ENCODE peak calls at places on chromosomes 16 and 17, in five cellular contexts. X is H1, O is neuronal stem cell, V is trophoblast cell, R is mesenchymal stem cell. J is an unnamed sample.

GRCh38 chr16:57871457-57871856 is 69.2 kb upstream of the KIFC3 start:
- DNase-seq in O (no peak), X (no peak), R (peak; percentile 43), V (no peak), J (no peak)

GRCh38 chr16:31067342-31067741 is 6.7 kb downstream of the ZNF668 start:
- DNase-seq in X (no peak), O (no peak), V (no peak), R (no peak), J (no peak)

GRCh38 chr17:50380369-50381259 is 7.6 kb downstream of the EME1 start:
- DNase-seq in X (no peak), O (no peak), R (no peak), V (no peak), J (no peak)

GRCh38 chr16:58384437-58385055 is 7.7 kb upstream of the GINS3 start:
- DNase-seq in X (no peak), V (no peak), R (no peak), O (no peak), J (no peak)

GRCh38 chr17:78117027-78117981 is 11.3 kb downstream of the TMC6 start:
- DNase-seq in O (no peak), X (no peak), V (no peak), R (no peak), J (peak; percentile 85)

GRCh38 chr16:28845173-28846079 is 722 bp downstream of the TUFM start:
- DNase-seq in O (no peak), X (peak; percentile 39), R (peak; percentile 32), V (no peak), J (no peak)

GRCh38 chr16:76199681-76200210 is 77.5 kb upstream of the CNTNAP4 start:
- DNase-seq in X (no peak), R (no peak), O (no peak), V (no peak), J (no peak)

GRCh38 chr17:2694381-2695242 is 17.0 kb downstream of the CLUH start:
- DNase-seq in R (no peak), V (no peak), X (no peak), O (no peak), J (no peak)

GRCh38 chr17:68238488-68238887 is 9.4 kb upstream of the AMZ2 start:
- DNase-seq in X (no peak), O (no peak), R (peak; percentile 77), V (no peak), J (no peak)

GRCh38 chr16:6247150-6247549 is 1085.5 kb upstream of the RBFOX1 start:
- DNase-seq in R (no peak), V (no peak), O (no peak), X (no peak), J (no peak)

GRCh38 chr17:9611557-9611956 is 33.8 kb upstream of the USP43 start:
- DNase-seq in V (no peak), R (no peak), O (no peak), X (no peak), J (no peak)

GRCh38 chr17:48522990-48523389 is 7.8 kb downstream of the HOXB1 start:
- DNase-seq in X (no peak), O (no peak), R (peak; percentile 28), V (no peak), J (no peak)

GRCh38 chr16:76956801-76957200 is 234.2 kb upstream of the MON1B start:
- DNase-seq in V (peak; percentile 77), R (no peak), O (no peak), X (no peak), J (no peak)

GRCh38 chr17:16440814-16441629 is 25.7 kb downstream of the TRPV2 start:
- DNase-seq in X (no peak), R (no peak), O (no peak), V (no peak), J (no peak)

GRCh38 chr16:20879175-20880053 is 20.7 kb downstream of the DCUN1D3 start:
- DNase-seq in O (no peak), X (no peak), V (no peak), R (peak; percentile 71), J (no peak)

GRCh38 chr16:86519649-86520316 is 9.5 kb downstream of the FOXF1 start:
- DNase-seq in R (peak; percentile 89), O (peak; percentile 67), V (peak; percentile 25), X (no peak), J (peak; percentile 73)
- H2BK12ac ChIP-seq in R (peak overlapping the region; percentile 70), O (no peak overlapping the region), V (no peak overlapping the region), X (no peak overlapping the region), J (no peak overlapping the region)

GRCh38 chr17:66395961-66396360 is 93.5 kb downstream of the PRKCA start:
- DNase-seq in X (no peak), V (no peak), O (no peak), R (no peak), J (no peak)
- H3K79me1 ChIP-seq in X (no peaks in the 10 kb centered on the region), V (no peaks in the 10 kb centered on the region), O (no peaks in the 10 kb centered on the region), R (peaks cover 29% of the 10 kb centered on the region), J (no peaks in the 10 kb centered on the region)

GRCh38 chr16:17237350-17237944 is 233.3 kb downstream of the XYLT1 start:
- DNase-seq in X (no peak), O (no peak), V (no peak), R (no peak), J (no peak)
- H2BK12ac ChIP-seq in X (no peak overlapping the region), O (no peak overlapping the region), V (no peak overlapping the region), R (no peak overlapping the region), J (no peak overlapping the region)

GRCh38 chr16:16018705-16019104 is 69.3 kb downstream of the ABCC1 start:
- DNase-seq in O (no peak), X (no peak), V (no peak), R (peak; percentile 76), J (no peak)
- H3K79me1 ChIP-seq in O (peaks cover 2% of the 10 kb centered on the region), X (peaks cover 2% of the 10 kb centered on the region), V (peaks cover 5% of the 10 kb centered on the region), R (peaks cover 10% of the 10 kb centered on the region), J (no peaks in the 10 kb centered on the region)

GRCh38 chr16:19001788-19002187 is 18.1 kb downstream of the TMC7 start:
- DNase-seq in O (no peak), R (peak; percentile 41), V (no peak), X (no peak), J (no peak)

GRCh38 chr16:19003935-19004334 is 20.2 kb downstream of the TMC7 start:
- DNase-seq in R (no peak), V (no peak), O (no peak), X (no peak), J (no peak)

GRCh38 chr16:18999045-18999393 is 15.3 kb downstream of the TMC7 start:
- DNase-seq in R (no peak), O (no peak), V (no peak), X (no peak), J (no peak)
- H2BK12ac ChIP-seq in R (no peak overlapping the region), O (no peak overlapping the region), V (no peak overlapping the region), X (no peak overlapping the region), J (no peak overlapping the region)

GRCh38 chr17:76585649-76586593 is at the start of gene ST6GALNAC2:
- DNase-seq in O (no peak), X (no peak), V (peak; percentile 85), R (peak; percentile 55), J (no peak)

GRCh38 chr17:76584427-76585047 is 1.1 kb downstream of the ST6GALNAC2 start:
- DNase-seq in X (no peak), V (peak; percentile 59), O (peak; percentile 24), R (no peak), J (no peak)

GRCh38 chr17:76586741-76587487 is 1.3 kb upstream of the ST6GALNAC2 start:
- DNase-seq in R (no peak), X (no peak), O (no peak), V (no peak), J (no peak)

GRCh38 chr17:76585048-76585648 is 512 bp downstream of the ST6GALNAC2 start:
- DNase-seq in X (no peak), R (peak; percentile 41), O (peak; percentile 36), V (no peak), J (peak; percentile 52)

DNA sequence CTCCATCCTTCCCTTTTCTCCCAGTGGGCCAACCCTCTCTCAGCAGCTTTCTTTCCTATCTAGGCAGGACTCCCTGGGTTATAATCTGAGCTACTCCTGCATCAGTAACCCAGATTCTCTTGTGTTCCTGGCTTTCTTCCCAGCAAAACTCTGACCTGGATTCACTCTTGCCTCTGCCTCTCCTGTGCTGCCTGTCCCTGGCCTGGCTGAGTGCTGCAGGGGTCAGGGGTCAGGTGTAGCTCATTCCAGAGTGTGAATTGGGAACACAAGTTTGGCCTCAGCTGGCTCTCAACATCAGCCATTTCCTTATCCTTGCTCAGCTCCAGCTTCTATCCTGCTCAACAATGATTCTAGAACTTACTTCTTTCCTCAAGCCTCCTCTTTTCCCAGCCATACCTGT is 2.5 kb upstream of the ST6GALNAC2 start:
- DNase-seq in X (no peak), R (no peak), O (no peak), V (no peak), J (no peak)
- H3K79me1 ChIP-seq in X (no peaks in the 10 kb centered on the region), R (no peaks in the 10 kb centered on the region), O (no peaks in the 10 kb centered on the region), V (peaks cover 7% of the 10 kb centered on the region), J (no peaks in the 10 kb centered on the region)

DNA sequence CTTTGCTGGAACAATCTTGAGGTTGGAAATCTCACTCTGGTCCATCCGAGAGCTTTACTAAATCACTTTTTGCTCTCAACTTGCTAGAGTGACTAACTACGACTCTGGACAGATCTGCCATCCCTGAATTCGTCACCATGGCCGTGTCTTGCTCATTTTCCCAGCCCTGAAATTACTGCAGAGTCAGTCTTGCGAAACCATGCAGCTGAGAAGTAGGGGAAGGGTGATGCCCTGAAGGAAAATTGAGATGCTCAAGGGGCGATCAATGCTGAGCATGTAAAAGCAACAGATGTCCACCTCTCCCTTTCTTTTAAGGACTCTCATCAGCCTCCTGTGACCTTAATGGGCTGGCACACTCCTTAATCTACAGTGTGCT is 18.8 kb downstream of the PCTP start:
- DNase-seq in V (peak; percentile 71), O (no peak), R (peak; percentile 89), X (no peak), J (no peak)
- H2BK12ac ChIP-seq in V (peak overlapping the region; percentile 84), O (no peak overlapping the region), R (no peak overlapping the region), X (no peak overlapping the region), J (no peak overlapping the region)

GRCh38 chr16:73043828-73044493 is 4.0 kb downstream of the ZFHX3 start:
- DNase-seq in R (no peak), V (no peak), X (no peak), O (no peak), J (no peak)
- H3K79me1 ChIP-seq in R (peaks cover 38% of the 10 kb centered on the region), V (peaks cover 33% of the 10 kb centered on the region), X (no peaks in the 10 kb centered on the region), O (no peaks in the 10 kb centered on the region), J (no peaks in the 10 kb centered on the region)